ENCODE peak calls at places on chromosomes 4 and X, in nine cellular contexts. P, H, I, R, K, S, A, V and T are unnamed samples.

GRCh38 chrX:118066867-118067515 is 49.6 kb downstream of the KLHL13 start:
- DNase-seq in A (no peak), P (no peak), R (no peak), K (no peak), H (no peak), S (no peak), V (peak), I (no peak), T (no peak)

GRCh38 chrX:22159071-22159470 is 113.6 kb upstream of the CBLL2 start:
- DNase-seq in V (no peak), P (no peak), K (no peak), H (no peak), S (no peak), I (no peak), A (no peak), R (no peak), T (no peak)

GRCh38 chr4:140188975-140189374 is 35.0 kb upstream of the MAML3 start:
- DNase-seq in I (no peak), V (peak), H (no peak), S (no peak), P (no peak), K (no peak), A (no peak), R (no peak), T (no peak)

GRCh38 chr4:40990899-40991265 is 223.5 kb downstream of the APBB2 start:
- DNase-seq in S (no peak), P (no peak), V (no peak), K (no peak), H (no peak), A (no peak), R (no peak), I (no peak), T (no peak)

GRCh38 chr4:44493924-44494323 is 45.3 kb upstream of the KCTD8 start:
- DNase-seq in K (no peak), A (no peak), S (no peak), R (no peak), V (peak), I (no peak), P (peak), H (no peak), T (peak)

GRCh38 chr4:86615501-86615900 is 21.4 kb downstream of the PTPN13 start:
- DNase-seq in K (no peak), H (no peak), S (no peak), V (no peak), P (no peak), R (no peak), A (no peak), I (no peak), T (no peak)

GRCh38 chrX:13283968-13284914 is 35.6 kb downstream of the ATXN3L start:
- DNase-seq in S (no peak), R (no peak), V (peak), P (no peak), K (no peak), A (no peak), I (no peak), H (no peak), T (no peak)

GRCh38 chr4:153344131-153345010 is at the start of gene MND1:
- DNase-seq in K (peak), V (peak), H (peak), S (peak), A (peak), I (peak), R (peak), P (peak), T (peak)

GRCh38 chr4:73376962-73377361 is 27.1 kb upstream of the ALB start:
- DNase-seq in H (no peak), P (no peak), S (no peak), V (no peak), K (no peak), R (no peak), A (no peak), I (no peak), T (no peak)

GRCh38 chrX:134836497-134836968 is 154.3 kb upstream of the SMIM10 start:
- DNase-seq in K (no peak), H (no peak), S (no peak), A (no peak), I (no peak), R (no peak), P (no peak), V (peak), T (peak)

GRCh38 chr4:122588453-122589238 is 32.2 kb downstream of the IL21 start:
- DNase-seq in A (no peak), S (no peak), R (no peak), I (no peak), V (no peak), K (no peak), P (no peak), H (no peak), T (no peak)